ENCODE peak calls at places on chromosomes 5 and 9, in seven cellular contexts. F is neural crest cell, K is neural progenitor cell, N is foreskin fibroblast, A is GM06990, Y is left ventricle myocardium inferior, G is mammary epithelial cell. Q is an unnamed sample.

GRCh38 chr5:92552206-92553160 is 1028.5 kb downstream of the NR2F1-AS1 start:
- DNase-seq in Y (no peak), A (no peak), G (peak; percentile 93), F (no peak), N (peak; percentile 97), K (no peak), Q (no peak)

GRCh38 chr9:75265525-75265972 is 177.2 kb downstream of the OSTF1 start:
- DNase-seq in Y (no peak), N (peak; percentile 68), A (no peak), F (peak; percentile 54), K (peak; percentile 67), G (peak; percentile 27), Q (no peak)

GRCh38 chr9:86766912-86767311 is 180.4 kb downstream of the GAS1 start:
- DNase-seq in K (peak; percentile 45), F (no peak), Y (no peak), N (peak; percentile 64), A (no peak), G (peak; percentile 98), Q (no peak)

GRCh38 chr9:127661342-127661741 is 45.4 kb upstream of the CFAP157 start:
- DNase-seq in G (no peak), A (no peak), F (no peak), N (no peak), Y (no peak), K (peak; percentile 64), Q (no peak)

GRCh38 chr5:135452366-135453030 is 347 bp upstream of the TIFAB start:
- DNase-seq in A (no peak), K (no peak), N (no peak), Y (no peak), G (no peak), F (no peak), Q (peak; percentile 49)

GRCh38 chr5:157175071-157175612 is 5.5 kb upstream of the ITK start:
- DNase-seq in G (no peak), F (no peak), A (no peak), K (no peak), Y (no peak), N (no peak), Q (no peak)

GRCh38 chr5:61052870-61053269 is 107.9 kb downstream of the NDUFAF2 start:
- DNase-seq in N (peak; percentile 90), A (no peak), F (no peak), Y (no peak), K (no peak), G (peak; percentile 93), Q (no peak)

GRCh38 chr9:89598926-89599325 is 5.9 kb upstream of the GADD45G start:
- DNase-seq in N (no peak), F (no peak), G (no peak), Y (no peak), A (no peak), K (no peak), Q (no peak)

GRCh38 chr9:94108584-94108983 is 24.3 kb downstream of the PTPDC1 start:
- DNase-seq in N (peak; percentile 24), G (no peak), F (no peak), A (no peak), Y (peak; percentile 40), K (no peak), Q (peak; percentile 30)

GRCh38 chr5:159732220-159732619 is 184.1 kb upstream of the ADRA1B start:
- DNase-seq in A (no peak), K (no peak), N (peak; percentile 55), G (no peak), Y (no peak), F (no peak), Q (no peak)

GRCh38 chr5:38551020-38552017 is 5.1 kb downstream of the LIFR start:
- DNase-seq in G (peak; percentile 23), K (peak; percentile 72), N (peak; percentile 73), F (no peak), Y (no peak), A (no peak), Q (no peak)

GRCh38 chr5:58458851-58459275 is 1.0 kb downstream of the PLK2 start:
- DNase-seq in N (peak; percentile 17), A (no peak), K (no peak), G (peak; percentile 72), Y (no peak), F (no peak), Q (no peak)

GRCh38 chr9:136956604-136957003 is 4.5 kb downstream of the LCN12 start:
- DNase-seq in N (no peak), Y (no peak), G (no peak), A (no peak), K (no peak), F (no peak), Q (no peak)

GRCh38 chr9:124869986-124870560 is 8.1 kb downstream of the ARPC5L start:
- DNase-seq in F (no peak), N (peak; percentile 79), A (peak; percentile 91), Y (no peak), G (peak; percentile 44), K (no peak), Q (no peak)

GRCh38 chr5:173925449-173926071 is 37.4 kb downstream of the CPEB4 start:
- DNase-seq in G (no peak), N (peak; percentile 82), K (peak; percentile 55), A (no peak), F (peak; percentile 24), Y (peak; percentile 43), Q (no peak)

GRCh38 chr5:57370376-57370775 is 112.2 kb downstream of the ACTBL2 start:
- DNase-seq in N (no peak), A (no peak), K (no peak), Y (no peak), G (no peak), F (no peak), Q (no peak)

GRCh38 chr9:16048129-16048528 is 495.3 kb downstream of the CCDC171 start:
- DNase-seq in G (no peak), F (no peak), A (no peak), Y (no peak), N (no peak), K (no peak), Q (no peak)

GRCh38 chr5:143506881-143507552 is 103.5 kb upstream of the NR3C1 start:
- DNase-seq in F (no peak), K (no peak), Y (no peak), A (no peak), N (peak; percentile 93), G (peak; percentile 90), Q (no peak)

GRCh38 chr5:73288803-73289720 is 116.1 kb downstream of the TMEM174 start:
- DNase-seq in K (no peak), F (no peak), A (no peak), G (no peak), N (no peak), Y (no peak), Q (no peak)

GRCh38 chr9:7370378-7370777 is 429.2 kb downstream of the DMAC1 start:
- DNase-seq in Y (no peak), N (no peak), F (no peak), G (no peak), A (no peak), K (peak; percentile 26), Q (no peak)

GRCh38 chr5:86968311-86968753 is 299.4 kb upstream of the RASA1 start:
- DNase-seq in N (peak; percentile 59), G (peak; percentile 21), A (no peak), F (no peak), Y (peak; percentile 23), K (peak; percentile 17), Q (peak; percentile 54)

GRCh38 chr5:86974910-86975309 is 292.8 kb upstream of the RASA1 start:
- DNase-seq in F (no peak), Y (no peak), A (no peak), K (no peak), N (peak; percentile 14), G (no peak), Q (no peak)

GRCh38 chr5:86971034-86971511 is 296.6 kb upstream of the RASA1 start:
- DNase-seq in Y (no peak), A (no peak), K (no peak), N (peak; percentile 38), F (no peak), G (peak; percentile 3), Q (no peak)
- TF ChIP-seq CTCF in Y (peak; percentile 18), A (peak; percentile 50), K (no peak), N (peak; percentile 14), F (no peak), G (peak; percentile 29), Q (peak; percentile 19)

GRCh38 chr9:113416149-113416726 is 5.7 kb downstream of the C9orf43 start:
- DNase-seq in K (no peak), N (no peak), Y (no peak), A (peak; percentile 20), F (no peak), G (no peak), Q (no peak)

GRCh38 chr9:113421726-113422125 is 11.2 kb downstream of the C9orf43 start:
- DNase-seq in K (no peak), A (no peak), Y (no peak), F (no peak), N (no peak), G (no peak), Q (no peak)

DNA sequence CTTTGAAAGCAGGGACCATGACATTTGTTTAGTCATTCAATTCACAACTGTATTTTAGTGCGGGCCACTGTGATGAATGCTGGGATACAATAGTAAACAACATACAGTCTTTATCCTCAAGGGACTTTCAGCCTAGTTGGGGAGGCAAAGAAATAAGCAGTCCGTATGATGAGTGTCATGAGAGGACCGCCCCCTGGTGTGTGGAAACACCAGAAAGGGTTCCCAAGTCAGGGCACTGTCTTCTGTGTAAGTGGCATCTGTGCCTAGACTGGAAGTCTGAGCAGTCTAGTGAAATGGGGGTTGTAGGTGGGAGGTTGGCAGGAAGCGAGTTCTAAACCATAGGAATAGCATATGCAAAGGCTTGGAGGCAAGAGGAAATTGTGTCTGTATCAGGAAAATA is 6.8 kb downstream of the C9orf43 start:
- DNase-seq in A (no peak), G (no peak), F (no peak), K (no peak), Y (no peak), N (no peak), Q (no peak)
- TF ChIP-seq CTCF in A (no peak), G (no peak), F (no peak), K (no peak), Y (no peak), N (no peak), Q (no peak)

GRCh38 chr5:2022436-2022835 is 139.7 kb upstream of the IRX4 start:
- DNase-seq in N (no peak), F (no peak), K (no peak), G (no peak), A (no peak), Y (no peak), Q (no peak)
- TF ChIP-seq CTCF in N (no peak), F (no peak), K (no peak), G (no peak), A (no peak), Y (no peak), Q (no peak)

DNA sequence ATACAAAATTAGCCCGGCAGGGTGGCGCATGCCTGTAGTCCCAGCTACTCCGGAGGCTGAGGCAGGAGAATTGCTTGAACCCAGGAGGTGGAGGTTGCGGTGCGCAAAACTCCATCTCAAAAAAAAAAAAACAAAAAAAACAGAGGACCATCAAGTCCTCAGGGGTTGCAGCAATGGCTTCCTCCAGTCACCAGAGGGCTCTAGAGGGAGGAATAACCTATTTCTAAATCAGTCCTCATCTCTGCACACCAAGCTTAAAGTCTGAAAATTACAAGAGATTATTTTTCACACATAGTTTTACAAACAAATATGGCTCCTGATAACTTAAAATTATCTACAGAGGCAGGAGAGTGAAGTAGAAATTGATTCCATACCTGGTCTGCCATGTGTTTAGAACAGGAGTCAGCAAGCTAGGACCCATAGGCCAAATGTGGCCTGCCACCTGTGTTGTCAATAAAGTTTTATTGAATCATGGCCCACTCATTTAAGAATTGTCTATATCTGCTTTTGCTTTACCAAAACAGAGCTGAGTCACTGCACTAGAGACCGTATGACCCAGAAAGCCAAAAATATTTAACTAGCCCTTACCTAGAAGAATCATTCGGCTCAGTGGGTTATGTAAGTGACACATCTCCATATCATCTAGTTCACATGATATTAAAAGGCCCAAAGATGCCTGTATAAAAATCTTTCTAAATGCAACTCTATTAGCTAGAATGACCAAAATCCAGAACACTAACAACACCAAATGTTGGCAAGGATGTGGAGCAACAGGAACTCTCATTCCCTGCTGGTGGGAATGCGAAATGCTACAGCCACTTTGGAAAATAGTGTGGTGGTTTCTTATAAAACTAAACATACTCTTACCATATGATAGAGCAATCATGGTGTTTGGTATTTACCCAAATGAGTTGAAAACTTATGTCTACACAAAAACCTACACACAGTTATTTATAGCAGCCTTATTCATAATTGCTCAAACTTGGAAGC is 207.7 kb downstream of the FRMD3 start:
- DNase-seq in G (no peak), N (no peak), Y (no peak), A (no peak), F (no peak), K (peak; percentile 8), Q (no peak)
- TF ChIP-seq CTCF in G (peak; percentile 16), N (no peak), Y (no peak), A (peak; percentile 32), F (peak; percentile 38), K (peak; percentile 17), Q (no peak)